ENCODE peak calls at places on chromosomes 3 and 15, in four cellular contexts. Q, W, H and A are unnamed samples.

GRCh38 chr3:160941885-160942494 is 163.2 kb downstream of the B3GALNT1 start:
- DNase-seq in H (peak), W (no peak), Q (peak), A (peak)

GRCh38 chr3:50264389-50264963 is 4.5 kb upstream of the SEMA3B start:
- DNase-seq in W (peak), H (no peak), Q (peak), A (peak)

GRCh38 chr3:177177670-177178295 is 19.5 kb downstream of the TBL1XR1 start:
- DNase-seq in H (no peak), W (peak), Q (no peak), A (no peak)

GRCh38 chr3:128064962-128065361 is 12.7 kb downstream of the SEC61A1 start:
- DNase-seq in Q (no peak), W (no peak), H (no peak), A (no peak)

GRCh38 chr3:99875573-99875924 is 57.9 kb downstream of the CMSS1 start:
- DNase-seq in H (no peak), Q (no peak), W (peak), A (peak)

GRCh38 chr15:39285663-39286062 is 295.2 kb upstream of the THBS1 start:
- DNase-seq in W (no peak), Q (no peak), H (no peak), A (no peak)

GRCh38 chr3:4351164-4351855 is 48.1 kb downstream of the SETMAR start:
- DNase-seq in Q (no peak), W (no peak), H (no peak), A (peak)

GRCh38 chr15:80177151-80177550 is 24.4 kb downstream of the FAH start:
- DNase-seq in Q (no peak), H (no peak), W (no peak), A (peak)

GRCh38 chr3:94735354-94735753 is 672.5 kb downstream of the NSUN3 start:
- DNase-seq in W (no peak), Q (no peak), H (no peak), A (no peak)

GRCh38 chr15:81031203-81031602 is 30.5 kb downstream of the TLNRD1 start:
- DNase-seq in W (no peak), H (no peak), Q (no peak), A (no peak)

GRCh38 chr3:10292505-10293419 is at the start of gene GHRL:
- DNase-seq in H (no peak), Q (no peak), W (no peak), A (no peak)

GRCh38 chr15:82066455-82066854 is 20.6 kb upstream of the MEX3B start:
- DNase-seq in W (no peak), H (no peak), Q (no peak), A (no peak)

GRCh38 chr15:95972136-95972553 is 358.4 kb upstream of the NR2F2 start:
- DNase-seq in W (no peak), Q (peak), H (no peak), A (peak)